ENCODE peak calls at places on chromosomes 2 and 18, in seven cellular contexts. H is CD8-positive, alpha-beta T cell; J is bronchial epithelial cell; C is right lobe of liver; Y is suprapubic skin; W is body of pancreas; Q is PC-9. M is an unnamed sample. For H3K36me3, the result is how much of the 10 kb centered on the place peaks cover.

GRCh38 chr2:134558208-134558890 is 160.5 kb downstream of the TMEM163 start:
- DNase-seq in Y (no peak), C (no peak), H (no peak), Q (no peak), W (no peak), J (no peak), M (no peak)

GRCh38 chr2:195318440-195319111 is 338.4 kb upstream of the SLC39A10 start:
- DNase-seq in C (no peak), W (peak), Q (peak), H (no peak), J (peak), Y (no peak), M (peak)

GRCh38 chr2:24287171-24287570 is 73.2 kb downstream of the ITSN2 start:
- DNase-seq in J (no peak), W (no peak), Y (no peak), Q (no peak), C (no peak), H (no peak), M (no peak)

GRCh38 chr2:68352651-68353386 is 12.3 kb upstream of the PLEK start:
- DNase-seq in H (no peak), C (no peak), Q (no peak), W (no peak), J (peak), Y (no peak), M (peak)

GRCh38 chr18:8052237-8052701 is 485.2 kb downstream of the PTPRM start:
- DNase-seq in Y (no peak), H (no peak), J (peak), W (no peak), Q (peak), C (no peak), M (peak)

GRCh38 chr2:200479617-200480292 is 30.1 kb downstream of the KCTD18 start:
- DNase-seq in C (no peak), W (no peak), H (no peak), Q (peak), Y (no peak), J (peak), M (peak)

GRCh38 chr2:84823229-84823628 is 57.7 kb downstream of the TRABD2A start:
- DNase-seq in Y (no peak), W (no peak), H (no peak), C (no peak), J (no peak), Q (no peak), M (no peak)

GRCh38 chr2:222292113-222292737 is 6.6 kb downstream of the PAX3 start:
- DNase-seq in C (no peak), Q (no peak), J (no peak), H (no peak), W (no peak), Y (no peak), M (no peak)

GRCh38 chr2:168666339-168666738 is 136.1 kb upstream of the NOSTRIN start:
- DNase-seq in H (no peak), Q (no peak), Y (no peak), W (no peak), C (no peak), J (peak), M (peak)

GRCh38 chr2:21330786-21331391 is 207.1 kb downstream of the TDRD15 start:
- DNase-seq in H (no peak), C (no peak), Y (no peak), Q (no peak), J (peak), W (no peak), M (no peak)

GRCh38 chr18:58490238-58490637 is 138.7 kb downstream of the ALPK2 start:
- DNase-seq in H (no peak), C (no peak), Y (no peak), Q (no peak), W (no peak), J (no peak), M (no peak)

GRCh38 chr2:65316072-65316471 is 88.4 kb downstream of the ACTR2 start:
- DNase-seq in Q (no peak), C (peak), Y (no peak), H (no peak), J (peak), W (peak), M (peak)

GRCh38 chr2:170005702-170006101 is 172.2 kb upstream of the MYO3B start:
- DNase-seq in C (no peak), Q (no peak), J (peak), Y (no peak), H (no peak), W (no peak), M (peak)

GRCh38 chr2:57479994-57480393 is 566.6 kb upstream of the VRK2 start:
- DNase-seq in J (peak), H (no peak), W (no peak), Q (no peak), C (no peak), Y (no peak), M (peak)

GRCh38 chr2:33291278-33292013 is 185.0 kb upstream of the RASGRP3 start:
- DNase-seq in Q (no peak), H (no peak), C (no peak), J (peak), W (no peak), Y (no peak), M (peak)

GRCh38 chr2:65044097-65044735 is 12.0 kb upstream of the CEP68 start:
- DNase-seq in Y (no peak), J (no peak), C (no peak), W (no peak), Q (no peak), H (no peak), M (no peak)

GRCh38 chr2:233386382-233387041 is 32.2 kb downstream of the DGKD start:
- DNase-seq in C (no peak), Q (no peak), Y (peak), H (no peak), J (peak), W (no peak), M (no peak)

GRCh38 chr2:190858817-190859216 is 21.8 kb upstream of the GLS start:
- DNase-seq in W (no peak), C (no peak), Q (peak), J (no peak), H (no peak), Y (no peak), M (peak)

GRCh38 chr2:169139993-169140767 is 70.8 kb downstream of the DHRS9 start:
- DNase-seq in J (no peak), Q (no peak), W (no peak), C (no peak), Y (no peak), H (no peak), M (no peak)

DNA sequence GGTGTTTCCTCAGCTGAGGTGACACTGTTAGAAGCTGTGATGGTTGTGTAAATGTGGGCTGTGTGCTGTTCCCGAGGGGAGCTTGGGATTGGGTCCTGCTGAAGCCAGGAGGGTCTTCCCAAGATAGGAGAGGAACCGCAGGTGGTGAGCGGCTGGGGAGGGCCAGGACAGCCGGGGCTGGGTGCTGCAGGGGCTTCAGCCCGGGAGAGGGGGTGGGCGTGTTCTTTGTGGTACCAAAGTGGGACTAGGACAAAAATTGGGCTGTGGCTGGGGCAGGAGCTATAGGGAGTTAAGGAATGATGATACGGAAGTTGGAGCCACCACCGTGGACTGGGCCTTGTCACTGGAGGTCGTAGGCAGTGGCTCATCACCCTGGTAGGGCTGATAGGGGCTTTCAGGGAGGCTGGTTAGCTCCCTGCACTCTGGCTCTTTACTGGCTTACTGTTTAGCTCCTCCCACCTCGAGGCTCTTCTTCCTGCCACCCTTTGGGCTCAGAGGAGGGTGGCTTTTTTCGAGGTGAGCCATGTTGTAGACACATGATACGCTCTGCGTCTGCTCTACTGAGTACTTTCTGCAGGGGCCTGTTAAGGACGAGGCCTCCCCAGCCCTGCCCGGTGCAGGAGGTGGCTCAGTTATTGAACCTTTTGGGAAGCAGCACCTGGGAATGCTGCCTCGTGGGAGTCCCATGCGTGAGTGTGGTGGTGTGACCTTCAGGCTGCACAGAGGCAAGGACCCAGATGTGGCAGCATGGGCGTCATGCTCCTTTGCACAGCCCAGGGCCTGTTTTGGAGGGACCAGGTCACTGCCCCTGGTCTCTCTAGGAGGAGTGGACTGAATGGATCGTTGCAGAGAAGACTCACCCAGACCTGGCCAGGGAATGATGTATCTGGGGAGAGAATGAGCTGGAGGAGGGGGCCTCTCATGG is 21.6 kb downstream of the ASB1 start:
- DNase-seq in W (no peak), Y (no peak), H (no peak), J (no peak), Q (no peak), C (no peak), M (no peak)
- H3K36me3 ChIP-seq in W (under half), Y (half or more), H (half or more), J (under half), Q (under half), C (under half), M (under half)

GRCh38 chr2:44126106-44126797 is 42.4 kb upstream of the PPM1B start:
- DNase-seq in J (peak), Y (no peak), Q (no peak), W (no peak), H (no peak), C (no peak), M (peak)
- TF ChIP-seq CTCF in J (no peak), Y (no peak), Q (no peak), W (no peak), H (no peak), C (no peak), M (no peak)

DNA sequence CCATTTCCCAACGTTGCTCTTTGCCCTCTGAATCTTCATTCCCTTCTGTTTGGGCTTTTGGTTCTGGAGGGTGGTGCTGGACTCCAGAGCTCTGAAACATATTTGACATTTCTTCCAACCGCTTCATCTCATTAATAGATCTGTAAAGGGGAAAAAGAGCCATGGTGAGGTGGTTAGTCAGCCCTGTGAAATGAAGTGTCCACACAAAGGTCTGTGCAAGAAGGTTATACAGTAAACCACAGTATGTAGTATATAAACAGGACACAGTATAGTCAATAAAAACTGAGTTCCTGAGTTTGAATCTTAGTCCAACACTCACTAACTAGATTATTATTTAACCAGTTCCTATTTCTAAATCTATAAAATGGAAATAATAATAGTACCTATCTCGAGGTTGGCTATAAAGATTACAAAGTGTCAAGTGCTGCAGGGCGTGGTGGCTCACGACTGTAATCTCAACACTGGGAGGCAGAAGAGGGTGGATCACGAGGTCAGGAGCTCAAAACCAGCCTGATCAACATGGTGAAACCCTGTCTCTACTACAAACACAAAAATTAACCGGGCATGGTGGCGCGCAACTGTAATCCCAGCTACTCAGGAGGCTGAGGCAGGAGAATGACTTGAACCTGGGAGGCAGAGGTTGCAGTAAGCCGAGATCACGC is 13.1 kb downstream of the STARD7 start:
- DNase-seq in C (no peak), Q (no peak), Y (no peak), W (no peak), J (no peak), H (no peak), M (no peak)
- H3K36me3 ChIP-seq in C (under half), Q (half or more), Y (under half), W (under half), J (under half), H (under half), M (under half)

DNA sequence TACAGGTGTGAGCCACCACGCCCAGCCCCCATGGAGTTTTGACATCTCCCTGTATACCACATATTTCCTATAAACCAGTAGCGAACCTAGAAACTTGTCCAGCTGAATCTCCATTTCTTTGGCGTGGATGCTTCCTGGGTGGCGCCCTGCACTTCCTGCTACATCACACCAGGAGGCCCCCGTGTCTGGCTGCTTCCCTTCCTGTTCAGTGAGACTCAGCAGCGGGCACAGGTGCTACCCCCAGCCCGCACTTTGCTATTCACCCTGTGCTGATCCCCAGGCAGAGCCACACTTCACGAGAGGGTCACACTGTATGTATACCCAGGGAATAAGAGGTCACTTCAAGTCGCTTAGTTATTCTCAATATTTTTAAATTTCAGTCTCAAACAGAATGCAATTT is 35.0 kb downstream of the CYP27C1 start:
- DNase-seq in Q (no peak), C (no peak), W (no peak), J (no peak), H (no peak), Y (peak), M (no peak)
- TF ChIP-seq CTCF in Q (no peak), C (no peak), W (no peak), J (no peak), H (no peak), Y (no peak), M (no peak)

M was measured in mammary epithelial cell.